ENCODE peak calls at places on chromosomes 11 and 22, in ten cellular contexts. L, T, V, Z, A, H, M, W, R and B are unnamed samples. For H3K4me1 and H3K9me3, the result is how much of the 10 kb centered on the place peaks cover.

GRCh38 chr11:75896843-75897419 is 81.9 kb downstream of the UVRAG start:
- DNase-seq in Z (no peak), R (peak), L (peak), T (no peak), M (no peak), A (no peak), W (no peak), V (no peak), H (no peak), B (no peak)

GRCh38 chr11:73961321-73961720 is 10.5 kb downstream of the DNAJB13 start:
- DNase-seq in R (peak), Z (no peak), W (no peak), A (no peak), T (no peak), V (no peak), L (no peak), H (no peak), M (no peak), B (no peak)

GRCh38 chr11:96277696-96278038 is 65.3 kb downstream of the MAML2 start:
- DNase-seq in V (no peak), W (no peak), R (no peak), T (no peak), Z (no peak), H (no peak), M (no peak), L (no peak), A (no peak), B (no peak)

GRCh38 chr11:118142809-118143208 is 9.8 kb downstream of the SCN4B start:
- DNase-seq in Z (no peak), R (peak), A (no peak), H (no peak), L (no peak), W (no peak), M (peak), V (no peak), T (peak), B (no peak)

GRCh38 chr11:128624269-128625170 is 37.2 kb upstream of the ETS1 start:
- DNase-seq in Z (peak), R (no peak), V (no peak), H (no peak), L (no peak), M (peak), T (peak), W (no peak), A (no peak), B (peak)

GRCh38 chr22:17772963-17773605 is 1.2 kb downstream of the BID start:
- DNase-seq in V (no peak), A (no peak), W (no peak), H (no peak), M (peak), R (peak), L (no peak), Z (no peak), T (no peak), B (peak)

GRCh38 chr11:26753738-26754504 is 32.1 kb upstream of the SLC5A12 start:
- DNase-seq in R (peak), T (peak), Z (peak), A (no peak), H (peak), M (peak), L (peak), W (peak), V (peak), B (peak)

GRCh38 chr11:61775606-61776554 is 16.5 kb downstream of the TMEM258 start:
- DNase-seq in M (no peak), T (no peak), R (no peak), A (no peak), W (no peak), Z (no peak), L (no peak), H (no peak), V (no peak), B (no peak)

GRCh38 chr11:128171496-128171895 is 415.9 kb downstream of the ETS1 start:
- DNase-seq in V (no peak), M (no peak), R (peak), L (no peak), A (no peak), T (no peak), W (no peak), H (no peak), Z (no peak), B (no peak)

GRCh38 chr11:61702701-61703312 is 22.6 kb downstream of the DAGLA start:
- DNase-seq in M (no peak), V (no peak), T (no peak), Z (no peak), H (no peak), L (no peak), W (no peak), A (no peak), R (no peak), B (no peak)

GRCh38 chr22:50465066-50465465 is 9.8 kb downstream of the SBF1 start:
- DNase-seq in L (no peak), H (no peak), W (no peak), R (no peak), A (no peak), M (no peak), Z (no peak), T (no peak), V (no peak), B (no peak)

GRCh38 chr22:49373289-49373666 is 454.4 kb downstream of the BRD1 start:
- DNase-seq in T (no peak), Z (no peak), L (no peak), V (peak), H (no peak), R (no peak), A (no peak), W (no peak), M (no peak), B (no peak)

GRCh38 chr22:49380828-49381114 is 446.9 kb downstream of the BRD1 start:
- DNase-seq in H (no peak), Z (peak), T (no peak), L (no peak), A (no peak), M (peak), V (no peak), W (no peak), R (no peak), B (no peak)

GRCh38 chr22:49380095-49380827 is 447.4 kb downstream of the BRD1 start:
- DNase-seq in R (no peak), A (no peak), V (no peak), T (no peak), M (peak), W (no peak), L (no peak), H (no peak), Z (no peak), B (no peak)

GRCh38 chr22:49373801-49374226 is 453.9 kb downstream of the BRD1 start:
- DNase-seq in V (no peak), R (no peak), Z (peak), W (no peak), L (no peak), T (no peak), M (peak), H (no peak), A (no peak), B (peak)

DNA sequence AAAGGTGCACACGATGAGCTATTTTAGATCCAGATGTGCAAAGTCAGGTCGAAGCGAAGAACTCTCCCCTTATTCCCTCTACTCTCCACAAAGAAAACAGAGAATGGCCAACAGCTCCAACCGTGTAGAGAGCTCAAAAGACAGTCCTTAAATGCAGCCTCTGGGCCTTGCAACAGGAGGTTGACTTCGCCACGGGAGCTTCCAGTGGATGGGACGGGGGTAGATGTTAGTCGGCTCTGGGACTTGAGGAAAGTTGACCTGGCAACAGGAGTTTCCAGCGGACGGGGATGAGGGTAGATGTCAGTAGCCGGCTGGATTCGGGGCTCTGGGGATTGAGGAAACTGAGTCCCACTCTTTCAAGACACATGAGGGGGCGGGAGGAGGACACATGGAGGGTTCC is 450.4 kb downstream of the BRD1 start:
- DNase-seq in V (no peak), R (no peak), L (no peak), W (no peak), H (no peak), M (peak), T (no peak), A (no peak), Z (peak), B (no peak)
- H3K4me1 ChIP-seq in V (under half), R (under half), L (under half), W (under half), H (under half), M (under half), T (under half), A (under half), Z (under half), B (under half)

DNA sequence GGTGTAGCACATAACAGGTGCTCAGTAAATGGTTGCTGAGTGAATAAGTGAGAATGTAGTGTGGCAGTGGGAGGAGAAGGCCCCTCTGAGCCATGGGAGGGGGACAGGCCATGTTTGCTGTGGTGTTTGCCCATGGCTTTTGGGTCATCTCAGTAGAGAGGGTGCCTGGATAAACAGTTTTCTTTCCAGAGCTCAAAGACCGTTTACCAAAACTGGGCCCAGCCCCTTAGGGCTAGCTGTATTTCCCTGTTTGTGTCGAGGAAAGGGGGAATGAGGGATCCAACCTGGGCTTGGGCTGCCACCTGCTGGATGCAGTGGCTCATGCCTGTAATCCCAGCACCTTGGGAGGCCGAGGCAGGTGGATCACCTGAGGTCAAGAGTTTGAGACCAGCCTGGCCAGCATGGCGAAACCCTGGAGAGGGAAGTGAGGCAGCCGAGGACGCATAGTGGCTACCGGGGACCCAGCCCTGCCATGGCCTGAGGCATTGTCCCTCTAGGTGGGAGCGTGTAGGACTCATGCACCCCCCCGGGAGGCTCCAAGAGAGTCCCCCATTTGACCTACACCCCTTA is 8.7 kb upstream of the LTO1 start:
- DNase-seq in T (peak), Z (peak), A (no peak), W (peak), L (peak), M (peak), H (no peak), V (no peak), R (peak), B (no peak)
- TF ChIP-seq CTCF in T (no peak), Z (peak), A (peak), W (peak), L (peak), M (peak), H (peak), V (peak), R (peak), B (no peak)

GRCh38 chr11:91742155-91742554 is 482.5 kb upstream of the FAT3 start:
- DNase-seq in V (no peak), Z (no peak), W (no peak), H (no peak), R (no peak), A (no peak), L (no peak), M (no peak), T (no peak), B (no peak)
- H3K9me3 ChIP-seq in V (under half), Z (under half), W (under half), H (under half), R (under half), A (under half), L (under half), M (under half), T (under half), B (under half)

DNA sequence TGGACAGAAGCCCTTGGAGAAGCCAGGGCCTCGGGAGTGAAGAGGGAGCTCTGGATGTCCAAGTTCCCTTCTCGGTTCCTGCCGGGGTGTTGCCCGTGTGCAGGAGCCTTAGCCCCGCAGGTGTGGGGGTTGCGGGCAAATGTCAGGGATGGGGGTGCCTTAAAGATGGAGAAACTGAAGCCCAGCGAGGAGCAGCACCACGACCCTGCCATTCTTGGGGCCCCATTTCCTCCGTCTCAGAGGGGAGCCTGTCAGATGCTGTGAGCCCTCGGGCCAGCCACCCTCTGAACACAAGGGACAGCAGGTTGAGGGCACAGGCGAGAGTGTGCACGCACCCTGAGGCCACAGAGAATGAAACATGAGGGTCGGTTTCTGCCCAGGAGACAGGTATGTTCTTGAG is 6.3 kb downstream of the OSBPL5 start:
- DNase-seq in W (no peak), L (no peak), R (no peak), V (no peak), M (no peak), T (no peak), H (no peak), A (peak), Z (no peak), B (no peak)
- H3K4me1 ChIP-seq in W (under half), L (under half), R (under half), V (under half), M (under half), T (under half), H (under half), A (under half), Z (half or more), B (under half)

GRCh38 chr11:13777341-13777985 is 109.0 kb downstream of the FAR1 start:
- DNase-seq in H (no peak), T (no peak), M (peak), V (no peak), W (no peak), Z (no peak), A (no peak), L (peak), R (no peak), B (no peak)
- TF ChIP-seq CTCF in H (no peak), T (no peak), M (peak), V (no peak), W (no peak), Z (no peak), A (no peak), L (no peak), R (no peak), B (no peak)

DNA sequence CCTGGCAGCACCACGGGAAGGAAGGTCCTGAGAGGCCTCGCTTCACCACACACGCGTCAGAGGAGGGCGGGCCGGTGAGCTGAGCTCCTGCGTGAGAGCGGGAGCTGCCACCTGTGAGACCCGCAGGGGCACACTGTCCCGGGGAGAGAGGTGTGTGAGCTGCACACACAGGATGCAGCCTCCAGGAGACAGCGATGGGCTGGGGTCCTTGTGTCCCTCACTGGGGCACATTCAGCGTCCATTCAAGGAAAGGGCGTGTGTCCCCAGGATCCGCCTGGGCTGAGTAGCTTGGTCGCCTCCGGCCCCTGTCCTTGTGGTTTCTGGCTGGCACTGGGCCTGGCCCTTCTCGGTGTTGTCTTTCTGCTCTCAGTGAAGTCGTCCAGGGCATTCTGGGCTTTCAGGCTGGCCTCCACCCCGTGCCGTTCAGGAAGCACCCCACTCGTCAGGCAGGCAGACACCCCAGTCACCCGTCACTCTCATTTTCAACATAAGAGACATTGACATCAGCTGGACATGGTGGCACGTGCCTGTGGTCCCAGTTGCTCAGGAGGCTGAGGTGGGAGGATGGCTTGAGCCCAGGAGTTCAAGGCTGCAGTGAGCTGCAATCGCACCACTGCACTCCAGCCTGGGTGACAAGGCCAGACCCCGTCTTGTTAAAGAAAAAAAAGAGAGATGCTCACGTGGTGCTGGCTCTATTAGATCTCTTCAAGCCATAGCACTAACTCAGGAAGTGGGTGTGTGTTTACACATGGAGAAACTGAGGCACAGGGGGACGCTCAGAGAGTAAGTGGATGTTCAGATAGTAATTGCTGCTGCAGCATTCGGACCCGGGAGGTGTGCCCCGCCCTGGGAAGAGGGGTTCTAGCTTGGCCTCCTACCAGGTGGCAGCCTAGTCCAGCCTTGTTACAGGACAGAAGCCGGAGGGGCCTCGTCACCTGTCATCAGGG is 1081.6 kb downstream of the BRD1 start:
- DNase-seq in A (no peak), V (no peak), R (no peak), T (no peak), Z (peak), L (no peak), H (no peak), M (peak), W (no peak), B (no peak)
- H3K9me3 ChIP-seq in A (under half), V (under half), R (under half), T (under half), Z (under half), L (under half), H (under half), M (under half), W (under half), B (under half)